ENCODE peak calls at places on chromosomes 12 and 14, in four cellular contexts. One of them, this sample, is unnamed.

GRCh38 chr12:114483996-114484395 is 78.1 kb upstream of the TBX5 start:
- DNase-seq in Peyer's patch: no peak
- DNase-seq in IMR-90: no peak
- DNase-seq in body of pancreas: no peak
- DNase-seq in this sample: no peak

GRCh38 chr12:95943231-95943842 is at the start of gene AMDHD1:
- DNase-seq in Peyer's patch: peak; percentile 70
- DNase-seq in IMR-90: peak; percentile 39
- DNase-seq in body of pancreas: peak; percentile 40
- DNase-seq in this sample: peak; percentile 24

GRCh38 chr12:57456145-57456700 is 1.1 kb downstream of the INHBE start:
- DNase-seq in Peyer's patch: peak; percentile 68
- DNase-seq in IMR-90: peak; percentile 44
- DNase-seq in body of pancreas: no peak
- DNase-seq in this sample: no peak

GRCh38 chr12:84043355-84043754 is 869.2 kb downstream of the SLC6A15 start:
- DNase-seq in Peyer's patch: no peak
- DNase-seq in IMR-90: no peak
- DNase-seq in body of pancreas: no peak
- DNase-seq in this sample: no peak

GRCh38 chr12:24047345-24047744 is 97.9 kb upstream of the SOX5 start:
- DNase-seq in Peyer's patch: peak; percentile 50
- DNase-seq in IMR-90: no peak
- DNase-seq in body of pancreas: no peak
- DNase-seq in this sample: no peak

GRCh38 chr14:83894519-83894918 is 1635.4 kb upstream of the FLRT2 start:
- DNase-seq in Peyer's patch: no peak
- DNase-seq in IMR-90: peak; percentile 8
- DNase-seq in body of pancreas: no peak
- DNase-seq in this sample: no peak

GRCh38 chr12:87320724-87321123 is 708.5 kb downstream of the C12orf50 start:
- DNase-seq in Peyer's patch: no peak
- DNase-seq in IMR-90: no peak
- DNase-seq in body of pancreas: no peak
- DNase-seq in this sample: no peak

GRCh38 chr14:54632452-54632851 is 65.5 kb downstream of the SAMD4A start:
- DNase-seq in Peyer's patch: no peak
- DNase-seq in IMR-90: no peak
- DNase-seq in body of pancreas: no peak
- DNase-seq in this sample: no peak

GRCh38 chr14:103628684-103629502 is at the start of gene KLC1:
- DNase-seq in Peyer's patch: peak; percentile 92
- DNase-seq in IMR-90: peak; percentile 54
- DNase-seq in body of pancreas: peak; percentile 77
- DNase-seq in this sample: peak; percentile 89
- TF ChIP-seq POLR2A in Peyer's patch: peak; percentile 83
- TF ChIP-seq POLR2A in IMR-90: peak; percentile 79
- TF ChIP-seq POLR2A in body of pancreas: peak; percentile 81
- TF ChIP-seq POLR2A in this sample: peak; percentile 97

DNA sequence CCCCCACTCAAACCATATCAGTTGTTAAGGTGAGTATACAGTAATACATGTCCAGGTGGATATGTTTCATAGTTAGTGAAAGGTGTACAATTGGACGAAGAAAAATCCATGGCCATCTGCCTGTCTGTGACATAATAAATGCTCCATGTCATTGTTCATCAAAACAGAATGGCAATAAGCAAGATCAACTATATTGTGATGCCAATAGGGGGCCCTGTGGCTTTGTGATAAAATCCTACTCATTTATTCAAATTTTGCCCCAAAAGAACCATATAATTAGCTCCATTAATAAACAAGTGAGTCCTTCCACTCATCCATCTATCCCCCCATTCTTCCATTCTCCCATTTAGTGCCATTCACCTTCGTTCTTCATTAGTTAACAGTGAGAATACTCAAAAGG is 102.0 kb downstream of the MGST1 start:
- DNase-seq in Peyer's patch: no peak
- DNase-seq in IMR-90: no peak
- DNase-seq in body of pancreas: no peak
- DNase-seq in this sample: no peak
- TF ChIP-seq CTCF in Peyer's patch: no peak
- TF ChIP-seq CTCF in IMR-90: peak; percentile 16
- TF ChIP-seq CTCF in body of pancreas: peak; percentile 16
- TF ChIP-seq CTCF in this sample: no peak

DNA sequence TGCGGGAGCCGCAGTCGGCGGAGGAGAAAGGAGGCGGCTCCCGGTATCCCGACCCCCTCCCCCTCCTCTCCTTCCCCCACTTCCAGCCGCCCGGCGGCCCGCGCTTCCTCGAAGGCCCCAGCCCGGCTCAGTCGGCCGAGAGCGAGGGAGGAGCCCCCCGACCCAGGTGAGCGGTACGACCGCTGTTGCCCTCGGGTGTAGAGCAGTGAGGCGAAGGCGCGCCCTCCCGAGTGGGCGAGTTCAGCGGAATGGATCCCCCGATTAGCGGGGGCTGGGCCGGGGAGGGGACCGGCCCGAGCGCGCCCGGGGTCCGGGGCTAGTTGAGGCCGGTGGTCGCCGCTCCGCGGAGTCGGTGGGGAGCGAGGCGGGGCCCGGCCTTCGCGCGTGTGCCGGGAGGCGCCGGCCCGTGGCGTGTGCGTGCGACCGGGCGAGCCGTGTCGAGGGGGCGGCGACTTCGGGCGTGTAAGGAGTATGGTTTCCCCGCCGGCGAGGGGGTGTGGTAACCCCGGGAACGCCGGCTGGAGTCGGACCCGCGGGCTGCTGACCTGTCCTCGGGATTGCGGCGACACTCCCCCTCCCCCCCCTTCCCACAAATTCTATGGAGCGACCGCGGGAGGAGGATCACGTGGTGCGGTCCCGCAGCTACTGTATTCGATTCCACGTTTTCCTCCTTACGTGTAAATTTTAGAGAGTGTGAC is 490 bp downstream of the RIMKLB start:
- DNase-seq in Peyer's patch: peak; percentile 81
- DNase-seq in IMR-90: peak; percentile 16
- DNase-seq in body of pancreas: peak; percentile 43
- DNase-seq in this sample: peak; percentile 64
- TF ChIP-seq POLR2A in Peyer's patch: no peak
- TF ChIP-seq POLR2A in IMR-90: no peak
- TF ChIP-seq POLR2A in body of pancreas: peak; percentile 19
- TF ChIP-seq POLR2A in this sample: no peak

GRCh38 chr14:34277191-34277590 is 184.8 kb downstream of the SPTSSA start:
- DNase-seq in Peyer's patch: no peak
- DNase-seq in IMR-90: no peak
- DNase-seq in body of pancreas: no peak
- DNase-seq in this sample: no peak
- TF ChIP-seq CTCF in Peyer's patch: no peak
- TF ChIP-seq CTCF in IMR-90: no peak
- TF ChIP-seq CTCF in body of pancreas: no peak
- TF ChIP-seq CTCF in this sample: no peak

GRCh38 chr12:122265931-122266771 is at the start of gene VPS33A:
- DNase-seq in Peyer's patch: peak; percentile 98
- DNase-seq in IMR-90: peak; percentile 99
- DNase-seq in body of pancreas: peak; percentile 98
- DNase-seq in this sample: peak; percentile 97
- TF ChIP-seq POLR2A in Peyer's patch: peak; percentile 55
- TF ChIP-seq POLR2A in IMR-90: peak; percentile 78
- TF ChIP-seq POLR2A in body of pancreas: peak; percentile 24
- TF ChIP-seq POLR2A in this sample: peak; percentile 60

DNA sequence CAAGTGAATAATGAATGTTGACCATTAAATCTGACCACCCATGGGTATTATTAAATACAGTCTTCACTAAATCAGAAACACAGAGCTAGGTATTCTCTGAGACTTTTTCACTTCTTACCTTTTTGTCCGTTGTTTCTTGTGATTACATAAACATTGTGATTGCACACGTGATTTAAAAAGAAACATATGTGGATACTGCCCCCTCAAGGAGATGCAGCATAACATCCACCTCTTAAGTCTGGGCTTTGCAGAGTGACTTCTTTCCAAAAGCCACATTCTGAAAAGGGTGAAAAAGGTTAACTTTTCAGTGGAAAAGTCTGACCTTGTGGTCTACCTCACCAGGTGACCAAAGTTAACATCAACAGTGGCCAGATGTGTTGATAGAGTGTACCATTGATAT is 185.5 kb upstream of the FAR2 start:
- DNase-seq in Peyer's patch: no peak
- DNase-seq in IMR-90: peak; percentile 54
- DNase-seq in body of pancreas: no peak
- DNase-seq in this sample: no peak
- TF ChIP-seq CTCF in Peyer's patch: no peak
- TF ChIP-seq CTCF in IMR-90: peak; percentile 51
- TF ChIP-seq CTCF in body of pancreas: no peak
- TF ChIP-seq CTCF in this sample: peak; percentile 32

GRCh38 chr12:19437996-19438395 is 1.3 kb upstream of the AEBP2 start:
- DNase-seq in Peyer's patch: no peak
- DNase-seq in IMR-90: no peak
- DNase-seq in body of pancreas: no peak
- DNase-seq in this sample: no peak

GRCh38 chr12:19440916-19441315 is 1.6 kb downstream of the AEBP2 start:
- DNase-seq in Peyer's patch: no peak
- DNase-seq in IMR-90: peak; percentile 40
- DNase-seq in body of pancreas: no peak
- DNase-seq in this sample: no peak

GRCh38 chr12:19440019-19440858 is 947 bp downstream of the AEBP2 start:
- DNase-seq in Peyer's patch: peak; percentile 75
- DNase-seq in IMR-90: peak; percentile 51
- DNase-seq in body of pancreas: peak; percentile 41
- DNase-seq in this sample: peak; percentile 63

GRCh38 chr12:19436931-19437330 is 2.4 kb upstream of the AEBP2 start:
- DNase-seq in Peyer's patch: no peak
- DNase-seq in IMR-90: no peak
- DNase-seq in body of pancreas: no peak
- DNase-seq in this sample: no peak

DNA sequence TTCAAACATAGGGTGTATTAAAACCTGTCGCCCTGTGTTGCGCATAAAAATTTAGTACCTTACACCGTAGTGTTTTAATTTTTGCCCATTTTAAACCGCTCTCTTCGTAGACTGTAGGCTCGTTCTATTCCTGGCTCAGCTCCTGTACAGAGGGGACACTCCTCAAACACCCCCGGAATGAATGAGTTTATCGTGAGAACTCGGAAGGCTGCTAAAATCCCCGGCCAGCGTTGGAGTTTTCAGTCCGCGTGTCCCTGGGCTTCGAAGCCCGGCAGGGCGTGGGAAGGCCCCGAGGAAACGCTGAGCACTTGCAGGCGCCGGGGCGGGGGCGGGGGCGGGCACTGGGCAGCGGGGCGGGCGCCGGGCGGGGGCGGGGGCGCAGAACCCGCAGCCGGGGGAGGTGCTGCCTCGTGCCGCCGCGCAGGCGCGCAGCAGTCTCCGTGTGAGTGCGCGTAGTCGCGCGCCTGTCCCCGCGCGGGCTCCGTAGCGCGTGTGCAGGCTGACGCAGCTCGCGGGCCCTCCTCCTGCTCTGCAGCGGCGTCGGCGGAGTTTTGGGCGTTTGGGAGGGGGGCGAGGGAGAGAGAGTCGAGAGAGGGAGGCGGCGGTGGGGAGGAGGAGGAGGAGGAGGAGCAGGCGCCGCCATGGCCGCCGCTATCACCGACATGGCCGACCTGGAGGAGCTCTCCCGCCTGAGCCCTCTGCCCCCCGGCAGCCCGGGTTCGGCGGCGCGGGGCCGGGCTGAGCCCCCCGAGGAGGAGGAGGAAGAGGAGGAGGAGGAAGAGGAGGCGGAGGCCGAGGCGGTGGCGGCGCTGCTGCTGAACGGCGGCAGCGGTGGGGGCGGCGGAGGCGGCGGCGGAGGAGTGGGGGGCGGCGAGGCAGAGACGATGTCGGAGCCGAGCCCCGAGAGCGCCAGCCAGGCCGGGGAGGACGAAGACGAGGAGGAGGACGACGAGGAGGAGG is at the start of gene AEBP2:
- DNase-seq in Peyer's patch: peak; percentile 96
- DNase-seq in IMR-90: peak; percentile 95
- DNase-seq in body of pancreas: peak; percentile 93
- DNase-seq in this sample: peak; percentile 94
- TF ChIP-seq POLR2A in Peyer's patch: peak; percentile 31
- TF ChIP-seq POLR2A in IMR-90: peak; percentile 78
- TF ChIP-seq POLR2A in body of pancreas: peak; percentile 52
- TF ChIP-seq POLR2A in this sample: peak; percentile 61